ENCODE peak calls at places on chromosomes 13 and 19, in nine cellular contexts. One of them, this sample, is unnamed.

GRCh38 chr13:91270031-91270430 is 77.5 kb upstream of the MIR17HG start:
- DNase-seq in D341Med: no peak
- DNase-seq in AG04450: no peak
- DNase-seq in HTR-8/SVneo: peak
- DNase-seq in thoracic aorta: no peak
- DNase-seq in stimulated activated CD8-positive, alpha-beta memory T cell treated with anti-CD3 and anti-CD28 coated beads, Interleukin-4, amount 100 ng/mL, for 24 hours: no peak
- DNase-seq in NAMALWA: no peak
- DNase-seq in uterus: no peak
- DNase-seq in mucosa of descending colon: no peak
- DNase-seq in this sample: no peak

GRCh38 chr19:15701757-15702589 is 25.9 kb upstream of the OR10H2 start:
- DNase-seq in D341Med: no peak
- DNase-seq in AG04450: no peak
- DNase-seq in HTR-8/SVneo: no peak
- DNase-seq in thoracic aorta: no peak
- DNase-seq in stimulated activated CD8-positive, alpha-beta memory T cell treated with anti-CD3 and anti-CD28 coated beads, Interleukin-4, amount 100 ng/mL, for 24 hours: no peak
- DNase-seq in NAMALWA: peak
- DNase-seq in uterus: no peak
- DNase-seq in mucosa of descending colon: peak
- DNase-seq in this sample: no peak

GRCh38 chr13:106109391-106109791 is 426.1 kb downstream of the EFNB2 start:
- DNase-seq in D341Med: no peak
- DNase-seq in AG04450: no peak
- DNase-seq in HTR-8/SVneo: peak
- DNase-seq in thoracic aorta: no peak
- DNase-seq in stimulated activated CD8-positive, alpha-beta memory T cell treated with anti-CD3 and anti-CD28 coated beads, Interleukin-4, amount 100 ng/mL, for 24 hours: no peak
- DNase-seq in NAMALWA: no peak
- DNase-seq in uterus: no peak
- DNase-seq in mucosa of descending colon: no peak
- DNase-seq in this sample: no peak

GRCh38 chr19:29687244-29687896 is 22.1 kb downstream of the PLEKHF1 start:
- DNase-seq in D341Med: no peak
- DNase-seq in AG04450: peak
- DNase-seq in HTR-8/SVneo: peak
- DNase-seq in thoracic aorta: no peak
- DNase-seq in stimulated activated CD8-positive, alpha-beta memory T cell treated with anti-CD3 and anti-CD28 coated beads, Interleukin-4, amount 100 ng/mL, for 24 hours: no peak
- DNase-seq in NAMALWA: no peak
- DNase-seq in uterus: peak
- DNase-seq in mucosa of descending colon: no peak
- DNase-seq in this sample: no peak

GRCh38 chr19:5057860-5058259 is 88.9 kb downstream of the KDM4B start:
- DNase-seq in D341Med: no peak
- DNase-seq in AG04450: no peak
- DNase-seq in HTR-8/SVneo: peak
- DNase-seq in thoracic aorta: no peak
- DNase-seq in stimulated activated CD8-positive, alpha-beta memory T cell treated with anti-CD3 and anti-CD28 coated beads, Interleukin-4, amount 100 ng/mL, for 24 hours: no peak
- DNase-seq in NAMALWA: no peak
- DNase-seq in uterus: no peak
- DNase-seq in mucosa of descending colon: no peak
- DNase-seq in this sample: peak

GRCh38 chr13:75149781-75150180 is 332.2 kb downstream of the TBC1D4 start:
- DNase-seq in D341Med: no peak
- DNase-seq in AG04450: no peak
- DNase-seq in HTR-8/SVneo: no peak
- DNase-seq in thoracic aorta: no peak
- DNase-seq in stimulated activated CD8-positive, alpha-beta memory T cell treated with anti-CD3 and anti-CD28 coated beads, Interleukin-4, amount 100 ng/mL, for 24 hours: no peak
- DNase-seq in NAMALWA: no peak
- DNase-seq in uterus: no peak
- DNase-seq in mucosa of descending colon: no peak
- DNase-seq in this sample: no peak

GRCh38 chr19:42132030-42132628 is at the start of gene POU2F2:
- DNase-seq in D341Med: no peak
- DNase-seq in AG04450: no peak
- DNase-seq in HTR-8/SVneo: no peak
- DNase-seq in thoracic aorta: no peak
- DNase-seq in stimulated activated CD8-positive, alpha-beta memory T cell treated with anti-CD3 and anti-CD28 coated beads, Interleukin-4, amount 100 ng/mL, for 24 hours: peak
- DNase-seq in NAMALWA: peak
- DNase-seq in uterus: peak
- DNase-seq in mucosa of descending colon: peak
- DNase-seq in this sample: peak

GRCh38 chr13:40024962-40025714 is 369.7 kb downstream of the COG6 start:
- DNase-seq in D341Med: no peak
- DNase-seq in AG04450: no peak
- DNase-seq in HTR-8/SVneo: no peak
- DNase-seq in thoracic aorta: no peak
- DNase-seq in stimulated activated CD8-positive, alpha-beta memory T cell treated with anti-CD3 and anti-CD28 coated beads, Interleukin-4, amount 100 ng/mL, for 24 hours: no peak
- DNase-seq in NAMALWA: no peak
- DNase-seq in uterus: peak
- DNase-seq in mucosa of descending colon: no peak
- DNase-seq in this sample: no peak

GRCh38 chr13:104740616-104741222 is 1674.5 kb upstream of the SLC10A2 start:
- DNase-seq in D341Med: peak
- DNase-seq in AG04450: no peak
- DNase-seq in HTR-8/SVneo: no peak
- DNase-seq in thoracic aorta: no peak
- DNase-seq in stimulated activated CD8-positive, alpha-beta memory T cell treated with anti-CD3 and anti-CD28 coated beads, Interleukin-4, amount 100 ng/mL, for 24 hours: no peak
- DNase-seq in NAMALWA: no peak
- DNase-seq in uterus: peak
- DNase-seq in mucosa of descending colon: no peak
- DNase-seq in this sample: no peak

GRCh38 chr13:49020940-49021548 is 45.3 kb downstream of the FNDC3A start:
- DNase-seq in D341Med: no peak
- DNase-seq in AG04450: no peak
- DNase-seq in HTR-8/SVneo: no peak
- DNase-seq in thoracic aorta: no peak
- DNase-seq in stimulated activated CD8-positive, alpha-beta memory T cell treated with anti-CD3 and anti-CD28 coated beads, Interleukin-4, amount 100 ng/mL, for 24 hours: no peak
- DNase-seq in NAMALWA: no peak
- DNase-seq in uterus: no peak
- DNase-seq in mucosa of descending colon: no peak
- DNase-seq in this sample: no peak

GRCh38 chr19:48635966-48636858 is 967 bp downstream of the DBP start:
- DNase-seq in D341Med: peak
- DNase-seq in AG04450: no peak
- DNase-seq in HTR-8/SVneo: no peak
- DNase-seq in thoracic aorta: no peak
- DNase-seq in stimulated activated CD8-positive, alpha-beta memory T cell treated with anti-CD3 and anti-CD28 coated beads, Interleukin-4, amount 100 ng/mL, for 24 hours: no peak
- DNase-seq in NAMALWA: peak
- DNase-seq in uterus: peak
- DNase-seq in mucosa of descending colon: peak
- DNase-seq in this sample: peak

GRCh38 chr19:46975918-46976782 is 43.5 kb upstream of the NPAS1 start:
- DNase-seq in D341Med: no peak
- DNase-seq in AG04450: peak
- DNase-seq in HTR-8/SVneo: peak
- DNase-seq in thoracic aorta: peak
- DNase-seq in stimulated activated CD8-positive, alpha-beta memory T cell treated with anti-CD3 and anti-CD28 coated beads, Interleukin-4, amount 100 ng/mL, for 24 hours: no peak
- DNase-seq in NAMALWA: no peak
- DNase-seq in uterus: peak
- DNase-seq in mucosa of descending colon: peak
- DNase-seq in this sample: no peak

GRCh38 chr19:46618670-46619231 is 6.1 kb downstream of the PTGIR start:
- DNase-seq in D341Med: peak
- DNase-seq in AG04450: no peak
- DNase-seq in HTR-8/SVneo: no peak
- DNase-seq in thoracic aorta: no peak
- DNase-seq in stimulated activated CD8-positive, alpha-beta memory T cell treated with anti-CD3 and anti-CD28 coated beads, Interleukin-4, amount 100 ng/mL, for 24 hours: no peak
- DNase-seq in NAMALWA: no peak
- DNase-seq in uterus: no peak
- DNase-seq in mucosa of descending colon: no peak
- DNase-seq in this sample: peak

GRCh38 chr13:33932765-33933406 is 114.9 kb downstream of the RFC3 start:
- DNase-seq in D341Med: no peak
- DNase-seq in AG04450: no peak
- DNase-seq in HTR-8/SVneo: no peak
- DNase-seq in thoracic aorta: no peak
- DNase-seq in stimulated activated CD8-positive, alpha-beta memory T cell treated with anti-CD3 and anti-CD28 coated beads, Interleukin-4, amount 100 ng/mL, for 24 hours: no peak
- DNase-seq in NAMALWA: no peak
- DNase-seq in uterus: no peak
- DNase-seq in mucosa of descending colon: no peak
- DNase-seq in this sample: no peak

GRCh38 chr19:46413262-46414031 is at the start of gene CCDC8:
- DNase-seq in D341Med: peak
- DNase-seq in AG04450: peak
- DNase-seq in HTR-8/SVneo: peak
- DNase-seq in thoracic aorta: no peak
- DNase-seq in stimulated activated CD8-positive, alpha-beta memory T cell treated with anti-CD3 and anti-CD28 coated beads, Interleukin-4, amount 100 ng/mL, for 24 hours: no peak
- DNase-seq in NAMALWA: no peak
- DNase-seq in uterus: peak
- DNase-seq in mucosa of descending colon: peak
- DNase-seq in this sample: no peak

GRCh38 chr13:110445183-110445582 is 116.3 kb downstream of the RAB20 start:
- DNase-seq in D341Med: no peak
- DNase-seq in AG04450: no peak
- DNase-seq in HTR-8/SVneo: no peak
- DNase-seq in thoracic aorta: no peak
- DNase-seq in stimulated activated CD8-positive, alpha-beta memory T cell treated with anti-CD3 and anti-CD28 coated beads, Interleukin-4, amount 100 ng/mL, for 24 hours: no peak
- DNase-seq in NAMALWA: no peak
- DNase-seq in uterus: no peak
- DNase-seq in mucosa of descending colon: no peak
- DNase-seq in this sample: peak

GRCh38 chr19:16161848-16162247 is 11.5 kb downstream of the CIB3 start:
- DNase-seq in D341Med: no peak
- DNase-seq in AG04450: peak
- DNase-seq in HTR-8/SVneo: no peak
- DNase-seq in thoracic aorta: no peak
- DNase-seq in stimulated activated CD8-positive, alpha-beta memory T cell treated with anti-CD3 and anti-CD28 coated beads, Interleukin-4, amount 100 ng/mL, for 24 hours: no peak
- DNase-seq in NAMALWA: no peak
- DNase-seq in uterus: no peak
- DNase-seq in mucosa of descending colon: no peak
- DNase-seq in this sample: no peak

GRCh38 chr19:4505570-4506448 is 12.5 kb downstream of the PLIN4 start:
- DNase-seq in D341Med: no peak
- DNase-seq in AG04450: no peak
- DNase-seq in HTR-8/SVneo: no peak
- DNase-seq in thoracic aorta: no peak
- DNase-seq in stimulated activated CD8-positive, alpha-beta memory T cell treated with anti-CD3 and anti-CD28 coated beads, Interleukin-4, amount 100 ng/mL, for 24 hours: no peak
- DNase-seq in NAMALWA: no peak
- DNase-seq in uterus: no peak
- DNase-seq in mucosa of descending colon: no peak
- DNase-seq in this sample: no peak

GRCh38 chr13:52617070-52618060 is 24.9 kb upstream of the HNRNPA1L2 start:
- DNase-seq in D341Med: peak
- DNase-seq in AG04450: peak
- DNase-seq in HTR-8/SVneo: peak
- DNase-seq in thoracic aorta: peak
- DNase-seq in stimulated activated CD8-positive, alpha-beta memory T cell treated with anti-CD3 and anti-CD28 coated beads, Interleukin-4, amount 100 ng/mL, for 24 hours: peak
- DNase-seq in NAMALWA: peak
- DNase-seq in uterus: peak
- DNase-seq in mucosa of descending colon: peak
- DNase-seq in this sample: peak